ENCODE peak calls at places on chromosome 12, in ten cellular contexts. One of them, this sample, is unnamed.

GRCh38 chr12:27474344-27474743 is 27.8 kb downstream of the SMCO2 start:
- DNase-seq in Caki2: no peak
- DNase-seq in HFFc6: peak
- DNase-seq in NCI-H1417: no peak
- DNase-seq in mesothelial cell of epicardium: no peak
- DNase-seq in astrocyte of the spinal cord: peak
- DNase-seq in iris pigment epithelial cell: peak
- DNase-seq in CD8-positive, alpha-beta memory T cell: no peak
- DNase-seq in C1 segment of cervical spinal cord: no peak
- DNase-seq in MG63: peak
- DNase-seq in this sample: no peak

GRCh38 chr12:94831081-94831747 is 172.3 kb downstream of the NDUFA12 start:
- DNase-seq in C1 segment of cervical spinal cord: peak
- DNase-seq in mesothelial cell of epicardium: no peak
- DNase-seq in Caki2: no peak
- DNase-seq in MG63: no peak
- DNase-seq in CD8-positive, alpha-beta memory T cell: no peak
- DNase-seq in NCI-H1417: no peak
- DNase-seq in astrocyte of the spinal cord: no peak
- DNase-seq in iris pigment epithelial cell: no peak
- DNase-seq in HFFc6: no peak
- DNase-seq in this sample: no peak

GRCh38 chr12:106246891-106247730 is 709 bp downstream of the CKAP4 start:
- DNase-seq in Caki2: peak
- DNase-seq in HFFc6: peak
- DNase-seq in NCI-H1417: peak
- DNase-seq in MG63: peak
- DNase-seq in mesothelial cell of epicardium: peak
- DNase-seq in C1 segment of cervical spinal cord: peak
- DNase-seq in iris pigment epithelial cell: peak
- DNase-seq in CD8-positive, alpha-beta memory T cell: peak
- DNase-seq in astrocyte of the spinal cord: peak
- DNase-seq in this sample: no peak

GRCh38 chr12:6891637-6892036 is 13.0 kb upstream of the LRRC23 start:
- DNase-seq in mesothelial cell of epicardium: no peak
- DNase-seq in HFFc6: no peak
- DNase-seq in CD8-positive, alpha-beta memory T cell: no peak
- DNase-seq in C1 segment of cervical spinal cord: no peak
- DNase-seq in iris pigment epithelial cell: no peak
- DNase-seq in MG63: no peak
- DNase-seq in astrocyte of the spinal cord: no peak
- DNase-seq in Caki2: no peak
- DNase-seq in NCI-H1417: no peak
- DNase-seq in this sample: no peak

GRCh38 chr12:129750426-129750825 is 153.4 kb downstream of the TMEM132D start:
- DNase-seq in Caki2: no peak
- DNase-seq in MG63: no peak
- DNase-seq in mesothelial cell of epicardium: no peak
- DNase-seq in astrocyte of the spinal cord: peak
- DNase-seq in NCI-H1417: no peak
- DNase-seq in HFFc6: no peak
- DNase-seq in C1 segment of cervical spinal cord: no peak
- DNase-seq in iris pigment epithelial cell: peak
- DNase-seq in CD8-positive, alpha-beta memory T cell: no peak
- DNase-seq in this sample: no peak

GRCh38 chr12:62800707-62801400 is 134.1 kb downstream of the PPM1H start:
- DNase-seq in HFFc6: no peak
- DNase-seq in C1 segment of cervical spinal cord: peak
- DNase-seq in mesothelial cell of epicardium: no peak
- DNase-seq in astrocyte of the spinal cord: no peak
- DNase-seq in CD8-positive, alpha-beta memory T cell: no peak
- DNase-seq in Caki2: no peak
- DNase-seq in MG63: no peak
- DNase-seq in iris pigment epithelial cell: no peak
- DNase-seq in NCI-H1417: no peak
- DNase-seq in this sample: no peak

GRCh38 chr12:121444842-121445202 is 44.9 kb downstream of the RNF34 start:
- DNase-seq in HFFc6: no peak
- DNase-seq in CD8-positive, alpha-beta memory T cell: no peak
- DNase-seq in Caki2: no peak
- DNase-seq in iris pigment epithelial cell: no peak
- DNase-seq in MG63: no peak
- DNase-seq in C1 segment of cervical spinal cord: no peak
- DNase-seq in mesothelial cell of epicardium: no peak
- DNase-seq in NCI-H1417: no peak
- DNase-seq in astrocyte of the spinal cord: no peak
- DNase-seq in this sample: no peak

GRCh38 chr12:108102363-108102762 is 26.7 kb upstream of the WSCD2 start:
- DNase-seq in astrocyte of the spinal cord: no peak
- DNase-seq in MG63: no peak
- DNase-seq in CD8-positive, alpha-beta memory T cell: no peak
- DNase-seq in NCI-H1417: no peak
- DNase-seq in Caki2: no peak
- DNase-seq in mesothelial cell of epicardium: no peak
- DNase-seq in C1 segment of cervical spinal cord: no peak
- DNase-seq in iris pigment epithelial cell: no peak
- DNase-seq in HFFc6: no peak
- DNase-seq in this sample: no peak

GRCh38 chr12:117724545-117724944 is 244.2 kb downstream of the KSR2 start:
- DNase-seq in iris pigment epithelial cell: no peak
- DNase-seq in CD8-positive, alpha-beta memory T cell: no peak
- DNase-seq in C1 segment of cervical spinal cord: no peak
- DNase-seq in MG63: no peak
- DNase-seq in mesothelial cell of epicardium: no peak
- DNase-seq in astrocyte of the spinal cord: peak
- DNase-seq in NCI-H1417: no peak
- DNase-seq in Caki2: no peak
- DNase-seq in HFFc6: no peak
- DNase-seq in this sample: no peak

GRCh38 chr12:91890742-91891141 is 254.9 kb downstream of the BTG1 start:
- DNase-seq in C1 segment of cervical spinal cord: no peak
- DNase-seq in NCI-H1417: no peak
- DNase-seq in Caki2: no peak
- DNase-seq in iris pigment epithelial cell: peak
- DNase-seq in mesothelial cell of epicardium: no peak
- DNase-seq in CD8-positive, alpha-beta memory T cell: no peak
- DNase-seq in astrocyte of the spinal cord: no peak
- DNase-seq in HFFc6: no peak
- DNase-seq in MG63: no peak
- DNase-seq in this sample: no peak

GRCh38 chr12:22350817-22351371 is 16.4 kb upstream of the ST8SIA1 start:
- DNase-seq in C1 segment of cervical spinal cord: no peak
- DNase-seq in iris pigment epithelial cell: no peak
- DNase-seq in NCI-H1417: no peak
- DNase-seq in mesothelial cell of epicardium: no peak
- DNase-seq in MG63: no peak
- DNase-seq in CD8-positive, alpha-beta memory T cell: no peak
- DNase-seq in HFFc6: no peak
- DNase-seq in astrocyte of the spinal cord: no peak
- DNase-seq in Caki2: no peak
- DNase-seq in this sample: no peak

GRCh38 chr12:122090759-122091535 is 12.4 kb downstream of the MLXIP start:
- DNase-seq in Caki2: no peak
- DNase-seq in mesothelial cell of epicardium: no peak
- DNase-seq in MG63: no peak
- DNase-seq in CD8-positive, alpha-beta memory T cell: no peak
- DNase-seq in iris pigment epithelial cell: peak
- DNase-seq in astrocyte of the spinal cord: peak
- DNase-seq in HFFc6: peak
- DNase-seq in NCI-H1417: no peak
- DNase-seq in C1 segment of cervical spinal cord: no peak
- DNase-seq in this sample: no peak

GRCh38 chr12:674272-674781 is 11.1 kb upstream of the NINJ2 start:
- DNase-seq in astrocyte of the spinal cord: no peak
- DNase-seq in CD8-positive, alpha-beta memory T cell: peak
- DNase-seq in mesothelial cell of epicardium: no peak
- DNase-seq in HFFc6: no peak
- DNase-seq in C1 segment of cervical spinal cord: no peak
- DNase-seq in Caki2: no peak
- DNase-seq in iris pigment epithelial cell: no peak
- DNase-seq in NCI-H1417: no peak
- DNase-seq in MG63: no peak
- DNase-seq in this sample: no peak

GRCh38 chr12:11553871-11554533 is 95.5 kb upstream of the ETV6 start:
- DNase-seq in mesothelial cell of epicardium: no peak
- DNase-seq in NCI-H1417: peak
- DNase-seq in astrocyte of the spinal cord: peak
- DNase-seq in Caki2: peak
- DNase-seq in C1 segment of cervical spinal cord: no peak
- DNase-seq in HFFc6: peak
- DNase-seq in iris pigment epithelial cell: peak
- DNase-seq in CD8-positive, alpha-beta memory T cell: peak
- DNase-seq in MG63: peak
- DNase-seq in this sample: no peak

GRCh38 chr12:119710941-119711551 is 43.1 kb downstream of the PRKAB1 start:
- DNase-seq in astrocyte of the spinal cord: no peak
- DNase-seq in Caki2: no peak
- DNase-seq in HFFc6: no peak
- DNase-seq in iris pigment epithelial cell: no peak
- DNase-seq in NCI-H1417: peak
- DNase-seq in C1 segment of cervical spinal cord: no peak
- DNase-seq in mesothelial cell of epicardium: no peak
- DNase-seq in CD8-positive, alpha-beta memory T cell: no peak
- DNase-seq in MG63: no peak
- DNase-seq in this sample: no peak

GRCh38 chr12:49345048-49345839 is 1.4 kb upstream of the DNAJC22 start:
- DNase-seq in MG63: no peak
- DNase-seq in Caki2: peak
- DNase-seq in HFFc6: no peak
- DNase-seq in C1 segment of cervical spinal cord: peak
- DNase-seq in NCI-H1417: peak
- DNase-seq in astrocyte of the spinal cord: no peak
- DNase-seq in mesothelial cell of epicardium: no peak
- DNase-seq in iris pigment epithelial cell: no peak
- DNase-seq in CD8-positive, alpha-beta memory T cell: no peak
- DNase-seq in this sample: no peak

GRCh38 chr12:103348935-103349334 is 146.8 kb downstream of the C12orf42 start:
- DNase-seq in C1 segment of cervical spinal cord: no peak
- DNase-seq in astrocyte of the spinal cord: no peak
- DNase-seq in HFFc6: no peak
- DNase-seq in MG63: no peak
- DNase-seq in CD8-positive, alpha-beta memory T cell: no peak
- DNase-seq in NCI-H1417: no peak
- DNase-seq in mesothelial cell of epicardium: no peak
- DNase-seq in iris pigment epithelial cell: no peak
- DNase-seq in Caki2: no peak
- DNase-seq in this sample: no peak

GRCh38 chr12:87428701-87429277 is 600.4 kb downstream of the C12orf50 start:
- DNase-seq in C1 segment of cervical spinal cord: no peak
- DNase-seq in Caki2: peak
- DNase-seq in CD8-positive, alpha-beta memory T cell: no peak
- DNase-seq in MG63: peak
- DNase-seq in mesothelial cell of epicardium: no peak
- DNase-seq in iris pigment epithelial cell: peak
- DNase-seq in HFFc6: no peak
- DNase-seq in NCI-H1417: no peak
- DNase-seq in astrocyte of the spinal cord: peak
- DNase-seq in this sample: no peak

GRCh38 chr12:50580436-50580835 is 75.7 kb downstream of the DIP2B start:
- DNase-seq in CD8-positive, alpha-beta memory T cell: no peak
- DNase-seq in MG63: no peak
- DNase-seq in iris pigment epithelial cell: no peak
- DNase-seq in C1 segment of cervical spinal cord: no peak
- DNase-seq in astrocyte of the spinal cord: no peak
- DNase-seq in NCI-H1417: no peak
- DNase-seq in mesothelial cell of epicardium: no peak
- DNase-seq in Caki2: no peak
- DNase-seq in HFFc6: no peak
- DNase-seq in this sample: no peak

GRCh38 chr12:121767525-121768016 is 25.9 kb downstream of the RHOF start:
- DNase-seq in MG63: peak
- DNase-seq in astrocyte of the spinal cord: peak
- DNase-seq in Caki2: no peak
- DNase-seq in mesothelial cell of epicardium: no peak
- DNase-seq in iris pigment epithelial cell: peak
- DNase-seq in NCI-H1417: no peak
- DNase-seq in C1 segment of cervical spinal cord: peak
- DNase-seq in CD8-positive, alpha-beta memory T cell: no peak
- DNase-seq in HFFc6: peak
- DNase-seq in this sample: no peak

GRCh38 chr12:46207644-46208043 is 61.2 kb downstream of the SLC38A1 start:
- DNase-seq in HFFc6: no peak
- DNase-seq in iris pigment epithelial cell: no peak
- DNase-seq in C1 segment of cervical spinal cord: no peak
- DNase-seq in mesothelial cell of epicardium: no peak
- DNase-seq in astrocyte of the spinal cord: no peak
- DNase-seq in CD8-positive, alpha-beta memory T cell: no peak
- DNase-seq in NCI-H1417: no peak
- DNase-seq in Caki2: no peak
- DNase-seq in MG63: no peak
- DNase-seq in this sample: no peak

GRCh38 chr12:110317921-110318320 is 36.9 kb downstream of the ATP2A2 start:
- DNase-seq in Caki2: no peak
- DNase-seq in mesothelial cell of epicardium: no peak
- DNase-seq in C1 segment of cervical spinal cord: no peak
- DNase-seq in CD8-positive, alpha-beta memory T cell: no peak
- DNase-seq in astrocyte of the spinal cord: peak
- DNase-seq in NCI-H1417: no peak
- DNase-seq in HFFc6: peak
- DNase-seq in MG63: no peak
- DNase-seq in iris pigment epithelial cell: peak
- DNase-seq in this sample: no peak

GRCh38 chr12:80353254-80353653 is 90.8 kb upstream of the PTPRQ start:
- DNase-seq in mesothelial cell of epicardium: no peak
- DNase-seq in CD8-positive, alpha-beta memory T cell: no peak
- DNase-seq in iris pigment epithelial cell: peak
- DNase-seq in HFFc6: peak
- DNase-seq in MG63: no peak
- DNase-seq in NCI-H1417: no peak
- DNase-seq in C1 segment of cervical spinal cord: no peak
- DNase-seq in Caki2: no peak
- DNase-seq in astrocyte of the spinal cord: peak
- DNase-seq in this sample: no peak

GRCh38 chr12:111748195-111748803 is 18.4 kb upstream of the ALDH2 start:
- DNase-seq in iris pigment epithelial cell: no peak
- DNase-seq in Caki2: no peak
- DNase-seq in C1 segment of cervical spinal cord: no peak
- DNase-seq in MG63: no peak
- DNase-seq in HFFc6: no peak
- DNase-seq in mesothelial cell of epicardium: no peak
- DNase-seq in CD8-positive, alpha-beta memory T cell: no peak
- DNase-seq in NCI-H1417: no peak
- DNase-seq in astrocyte of the spinal cord: no peak
- DNase-seq in this sample: no peak